ENCODE peak calls at places on chromosomes 1 and 21, in four cellular contexts. G is stomach, I is H1, Q is testis. H is an unnamed sample.

GRCh38 chr1:81151300-81151699 is 649.4 kb upstream of the ADGRL2 start:
- DNase-seq in G (no peak), I (no peak), Q (no peak), H (no peak)

GRCh38 chr21:35619184-35619583 is 441.1 kb downstream of the SETD4 start:
- DNase-seq in G (no peak), I (no peak), Q (no peak), H (peak)

GRCh38 chr1:92851729-92852128 is 19.9 kb downstream of the RPL5 start:
- DNase-seq in G (no peak), I (no peak), Q (no peak), H (no peak)

GRCh38 chr1:91161166-91161565 is 139.3 kb upstream of the ZNF644 start:
- DNase-seq in G (no peak), I (no peak), Q (no peak), H (no peak)

GRCh38 chr1:109814993-109815786 is 51.5 kb upstream of the EPS8L3 start:
- DNase-seq in G (no peak), I (no peak), Q (no peak), H (peak)

GRCh38 chr1:24154215-24154614 is 11.3 kb upstream of the IL22RA1 start:
- DNase-seq in G (no peak), I (no peak), Q (no peak), H (no peak)

GRCh38 chr1:83928396-83928795 is 70.5 kb downstream of the TTLL7 start:
- DNase-seq in G (no peak), I (no peak), Q (no peak), H (no peak)

GRCh38 chr1:149936076-149936991 is at the start of gene MTMR11:
- DNase-seq in G (peak), I (no peak), Q (peak), H (no peak)

DNA sequence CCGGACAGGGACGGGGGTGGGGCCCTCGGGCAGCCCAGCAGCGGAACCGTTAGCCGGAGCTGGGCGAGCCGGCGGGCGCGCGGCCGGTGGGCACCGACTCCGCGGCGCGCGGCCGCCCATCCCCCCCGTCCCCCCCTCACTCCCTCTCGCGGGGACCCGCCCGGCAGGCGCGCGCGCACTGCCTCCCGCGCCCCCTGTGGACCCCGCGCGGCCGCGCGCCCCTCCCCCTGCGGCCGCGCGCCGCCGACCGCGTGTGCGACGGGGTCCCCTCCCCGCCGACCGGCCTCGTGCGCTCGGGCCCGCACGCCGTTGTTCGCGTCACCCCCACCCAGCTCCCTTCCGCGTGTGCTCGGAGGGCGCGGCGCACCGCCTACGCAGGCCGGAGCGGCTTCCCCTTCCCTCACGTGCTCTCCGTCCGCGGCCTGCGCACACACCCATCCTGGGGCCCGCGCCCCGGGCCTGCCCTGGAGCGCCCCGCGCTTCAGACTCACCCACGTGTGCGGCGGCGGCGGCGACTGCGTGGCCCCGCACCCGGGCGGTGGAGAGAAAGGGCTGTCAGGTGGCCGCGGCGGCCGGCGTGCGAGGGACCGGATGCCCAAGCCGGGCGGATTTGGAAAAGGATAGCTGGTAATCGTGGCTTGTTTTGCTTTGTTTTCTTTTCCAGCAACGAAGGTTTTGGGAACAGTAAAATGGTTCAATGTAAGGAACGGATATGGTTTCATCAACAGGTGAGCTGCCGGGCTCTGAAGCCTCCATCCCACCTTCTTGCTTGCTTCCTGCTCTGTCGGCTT is 716 bp downstream of the YBX1 start:
- DNase-seq in G (peak), I (no peak), Q (peak), H (peak)
- TF ChIP-seq POLR2A in G (no peak), I (peak), Q (no peak), H (peak)

GRCh38 chr1:67746299-67746698 is 61.3 kb downstream of the GADD45A start:
- DNase-seq in G (no peak), I (no peak), Q (no peak), H (no peak)

GRCh38 chr1:67748630-67749029 is 63.6 kb downstream of the GADD45A start:
- DNase-seq in G (no peak), I (no peak), Q (no peak), H (no peak)

GRCh38 chr1:67748147-67748546 is 63.1 kb downstream of the GADD45A start:
- DNase-seq in G (no peak), I (no peak), Q (no peak), H (no peak)

GRCh38 chr1:67749263-67749843 is 64.4 kb downstream of the GADD45A start:
- DNase-seq in G (peak), I (peak), Q (no peak), H (no peak)

GRCh38 chr1:67747667-67748066 is 62.7 kb downstream of the GADD45A start:
- DNase-seq in G (no peak), I (no peak), Q (no peak), H (no peak)
- H3K4me3 ChIP-seq in G (no peak), I (no peak), Q (no peak), H (no peak)

GRCh38 chr1:62175568-62176179 is 19.0 kb upstream of the L1TD1 start:
- DNase-seq in G (peak), I (no peak), Q (peak), H (peak)
- TF ChIP-seq POLR2A in G (no peak), I (no peak), Q (no peak), H (no peak)

GRCh38 chr1:226734611-226735153 is 4.4 kb downstream of the ITPKB start:
- DNase-seq in G (no peak), I (no peak), Q (no peak), H (no peak)

GRCh38 chr1:226733309-226733708 is 5.8 kb downstream of the ITPKB start:
- DNase-seq in G (no peak), I (no peak), Q (no peak), H (no peak)

GRCh38 chr1:226732856-226733291 is 6.2 kb downstream of the ITPKB start:
- DNase-seq in G (no peak), I (no peak), Q (no peak), H (no peak)

GRCh38 chr1:226735576-226735975 is 3.5 kb downstream of the ITPKB start:
- DNase-seq in G (no peak), I (no peak), Q (no peak), H (no peak)

GRCh38 chr1:226733876-226734414 is 5.1 kb downstream of the ITPKB start:
- DNase-seq in G (no peak), I (no peak), Q (no peak), H (no peak)
- H3K4me3 ChIP-seq in G (peak), I (no peak), Q (no peak), H (no peak)